ENCODE peak calls at places on chromosomes 2 and 18, in seven cellular contexts. U is kidney epithelial cell, E is ovary, Z is sigmoid colon, V is fibroblast of lung, A is fibroblast of villous mesenchyme, L is AG10803. M is an unnamed sample.

GRCh38 chr18:78822171-78822570 is 157.4 kb upstream of the SALL3 start:
- DNase-seq in U (no peak), E (no peak), Z (no peak), V (no peak), A (no peak), L (no peak), M (no peak)

GRCh38 chr18:51622676-51623075 is 425.2 kb upstream of the MEX3C start:
- DNase-seq in U (no peak), E (no peak), Z (no peak), V (no peak), A (no peak), L (no peak), M (no peak)

GRCh38 chr2:175111200-175111657 is 56.8 kb downstream of the ATF2 start:
- DNase-seq in U (no peak), E (no peak), Z (no peak), V (peak), A (peak), L (peak), M (peak)

GRCh38 chr2:197571622-197572271 is 55.9 kb downstream of the MOB4 start:
- DNase-seq in U (peak), E (no peak), Z (no peak), V (peak), A (peak), L (peak), M (no peak)

GRCh38 chr2:170013802-170014551 is 164.0 kb upstream of the MYO3B start:
- DNase-seq in U (no peak), E (no peak), Z (no peak), V (no peak), A (peak), L (no peak), M (peak)

GRCh38 chr2:7701807-7702206 is 784.6 kb downstream of the RNF144A start:
- DNase-seq in U (no peak), E (no peak), Z (no peak), V (no peak), A (no peak), L (no peak), M (no peak)

GRCh38 chr2:198283149-198283548 is 478.8 kb downstream of the PLCL1 start:
- DNase-seq in U (no peak), E (no peak), Z (no peak), V (peak), A (no peak), L (peak), M (no peak)

GRCh38 chr2:101696272-101697123 is 1.0 kb upstream of the MAP4K4 start:
- DNase-seq in U (no peak), E (peak), Z (no peak), V (peak), A (peak), L (peak), M (no peak)

GRCh38 chr2:127283275-127283674 is 10.7 kb downstream of the ERCC3 start:
- DNase-seq in U (no peak), E (no peak), Z (no peak), V (no peak), A (no peak), L (no peak), M (no peak)

GRCh38 chr2:42513252-42513918 is 19.6 kb upstream of the KCNG3 start:
- DNase-seq in U (no peak), E (no peak), Z (no peak), V (peak), A (peak), L (peak), M (no peak)

GRCh38 chr2:163607630-163608029 is 128.2 kb downstream of the FIGN start:
- DNase-seq in U (no peak), E (no peak), Z (no peak), V (no peak), A (no peak), L (no peak), M (no peak)

GRCh38 chr18:23331091-23331920 is 121.8 kb upstream of the RIOK3 start:
- DNase-seq in U (no peak), E (no peak), Z (no peak), V (no peak), A (no peak), L (no peak), M (no peak)

GRCh38 chr2:75657794-75658193 is 11.2 kb downstream of the MRPL19 start:
- DNase-seq in U (no peak), E (no peak), Z (no peak), V (no peak), A (no peak), L (no peak), M (no peak)

GRCh38 chr2:154697422-154698237 is 865 bp upstream of the KCNJ3 start:
- DNase-seq in U (no peak), E (peak), Z (no peak), V (peak), A (no peak), L (no peak), M (no peak)

GRCh38 chr2:200203381-200203827 is 103.1 kb upstream of the SPATS2L start:
- DNase-seq in U (no peak), E (no peak), Z (no peak), V (no peak), A (no peak), L (no peak), M (no peak)

GRCh38 chr18:2914844-2915243 is 68.0 kb downstream of the EMILIN2 start:
- DNase-seq in U (no peak), E (peak), Z (peak), V (peak), A (peak), L (no peak), M (no peak)

GRCh38 chr2:41736105-41736567 is 311.7 kb upstream of the PKDCC start:
- DNase-seq in U (no peak), E (no peak), Z (no peak), V (no peak), A (no peak), L (peak), M (no peak)

GRCh38 chr2:200077838-200078237 is 122.5 kb downstream of the MAIP1 start:
- DNase-seq in U (no peak), E (no peak), Z (no peak), V (peak), A (peak), L (no peak), M (no peak)

GRCh38 chr2:290090-290722 is 2.3 kb upstream of the ALKAL2 start:
- DNase-seq in U (peak), E (peak), Z (peak), V (peak), A (peak), L (peak), M (peak)

GRCh38 chr2:19351914-19352697 is 6.3 kb downstream of the OSR1 start:
- DNase-seq in U (no peak), E (no peak), Z (no peak), V (peak), A (no peak), L (no peak), M (no peak)

GRCh38 chr2:172864182-172864581 is 128.5 kb downstream of the RAPGEF4 start:
- DNase-seq in U (no peak), E (peak), Z (peak), V (peak), A (peak), L (no peak), M (no peak)

GRCh38 chr2:101766871-101767739 is 69.6 kb downstream of the MAP4K4 start:
- DNase-seq in U (peak), E (peak), Z (no peak), V (peak), A (peak), L (peak), M (no peak)

GRCh38 chr2:100923461-100924020 is 78.5 kb upstream of the RPL31 start:
- DNase-seq in U (no peak), E (no peak), Z (no peak), V (no peak), A (no peak), L (no peak), M (no peak)

GRCh38 chr2:13193900-13194299 is 477.2 kb downstream of the TRIB2 start:
- DNase-seq in U (peak), E (no peak), Z (no peak), V (peak), A (peak), L (peak), M (no peak)

GRCh38 chr2:234494361-234495075 is 2.4 kb downstream of the ARL4C start:
- DNase-seq in U (no peak), E (no peak), Z (peak), V (peak), A (peak), L (peak), M (no peak)

GRCh38 chr2:136253288-136254004 is 135.5 kb upstream of the CXCR4 start:
- DNase-seq in U (no peak), E (no peak), Z (peak), V (no peak), A (no peak), L (no peak), M (no peak)

GRCh38 chr2:222311321-222311977 is 12.7 kb upstream of the PAX3 start:
- DNase-seq in U (no peak), E (no peak), Z (no peak), V (no peak), A (no peak), L (no peak), M (no peak)

GRCh38 chr18:59303656-59304055 is 14.8 kb downstream of the CPLX4 start:
- DNase-seq in U (no peak), E (no peak), Z (no peak), V (no peak), A (no peak), L (no peak), M (no peak)

GRCh38 chr18:75441921-75442320 is 14.4 kb upstream of the SMIM21 start:
- DNase-seq in U (no peak), E (no peak), Z (no peak), V (no peak), A (no peak), L (peak), M (no peak)

GRCh38 chr2:27638023-27638637 is 9.3 kb downstream of the GPN1 start:
- DNase-seq in U (peak), E (no peak), Z (no peak), V (peak), A (no peak), L (peak), M (no peak)

GRCh38 chr2:195038158-195038557 is 618.9 kb upstream of the SLC39A10 start:
- DNase-seq in U (no peak), E (no peak), Z (no peak), V (no peak), A (peak), L (no peak), M (no peak)

GRCh38 chr2:17328161-17328560 is 190.1 kb downstream of the RAD51AP2 start:
- DNase-seq in U (no peak), E (no peak), Z (no peak), V (no peak), A (no peak), L (no peak), M (no peak)

GRCh38 chr2:108446703-108447102 is 2.3 kb upstream of the GCC2 start:
- DNase-seq in U (no peak), E (no peak), Z (no peak), V (no peak), A (no peak), L (no peak), M (no peak)

GRCh38 chr2:61620244-61621159 is 82.3 kb upstream of the XPO1 start:
- DNase-seq in U (peak), E (no peak), Z (no peak), V (peak), A (peak), L (peak), M (peak)

GRCh38 chr2:209321076-209321475 is 102.8 kb upstream of the MAP2 start:
- DNase-seq in U (peak), E (no peak), Z (no peak), V (peak), A (peak), L (no peak), M (no peak)

GRCh38 chr2:81513328-81513727 is 1208.8 kb upstream of the LRRTM1 start:
- DNase-seq in U (no peak), E (no peak), Z (no peak), V (no peak), A (peak), L (no peak), M (no peak)

DNA sequence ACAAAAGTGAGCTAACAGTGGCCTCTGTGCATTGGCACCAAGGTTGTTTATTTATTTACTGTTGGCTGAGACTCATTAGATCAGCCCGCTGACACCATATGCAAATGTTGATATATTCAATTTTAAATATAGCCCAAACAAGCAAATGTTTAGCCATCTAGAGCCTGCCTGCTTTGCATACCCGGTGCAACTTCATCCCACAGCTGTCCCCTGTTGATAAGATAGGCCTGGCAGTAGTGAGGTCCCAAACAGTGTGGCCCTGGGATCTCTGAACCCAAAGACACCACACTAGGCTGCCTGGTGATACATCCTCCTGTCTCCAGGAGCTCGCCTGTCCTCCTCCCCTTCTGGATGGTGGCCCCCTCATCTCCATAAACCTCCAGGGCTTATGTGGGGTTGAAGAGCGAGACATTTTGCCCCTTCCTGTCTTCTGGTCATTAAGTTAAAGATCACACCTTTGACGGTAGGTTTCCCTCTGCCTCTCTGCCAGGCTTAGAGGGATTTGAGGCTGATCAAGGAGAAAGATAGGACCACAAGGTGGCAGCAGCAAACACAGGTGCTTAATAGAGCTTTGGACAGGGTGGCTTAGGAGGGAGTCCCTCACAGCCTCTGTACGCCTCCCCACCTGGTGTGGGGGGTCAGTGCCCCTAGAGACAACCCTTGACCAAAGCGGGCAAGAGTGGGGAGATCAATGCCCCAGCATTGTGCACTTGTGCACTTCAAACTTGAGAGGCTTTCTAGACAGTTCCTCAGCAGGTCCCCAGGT is 23.7 kb upstream of the MYO5B start:
- DNase-seq in U (no peak), E (no peak), Z (no peak), V (no peak), A (peak), L (peak), M (no peak)
- TF ChIP-seq CTCF in U (no peak), E (no peak), Z (peak), V (peak), A (peak), L (peak), M (peak)

DNA sequence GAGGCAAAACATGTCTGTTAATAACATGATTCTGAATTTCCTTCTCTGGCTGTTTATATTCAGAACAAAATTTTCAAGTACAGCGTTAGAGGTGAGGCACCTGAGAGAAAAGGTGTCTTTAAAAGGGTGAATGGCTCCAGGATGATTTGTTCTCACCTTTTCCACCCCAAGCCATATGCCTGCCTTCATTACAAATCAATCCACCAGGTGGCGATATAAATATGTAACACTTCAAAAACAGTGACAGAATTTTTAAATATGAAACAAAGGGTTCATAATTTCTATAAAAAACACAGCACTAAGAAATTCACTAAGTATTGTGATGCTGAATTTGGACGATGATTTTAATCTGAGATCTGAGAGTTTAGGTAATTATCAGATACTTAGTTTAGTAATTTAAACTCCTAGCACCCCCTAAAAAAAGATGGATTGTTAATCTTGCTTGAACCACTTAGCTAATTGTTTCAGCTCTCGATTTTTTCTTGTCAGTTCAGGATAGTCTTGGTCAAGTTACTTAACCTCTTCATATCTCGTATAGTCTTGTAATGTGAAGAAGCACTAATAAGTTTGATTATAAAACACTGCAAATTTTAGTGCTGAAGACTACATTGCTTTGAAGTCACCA is 528.8 kb downstream of the CPS1 start:
- DNase-seq in U (no peak), E (no peak), Z (no peak), V (peak), A (peak), L (peak), M (no peak)
- TF ChIP-seq CTCF in U (peak), E (no peak), Z (peak), V (peak), A (peak), L (peak), M (peak)

GRCh38 chr2:181235683-181236459 is 221.3 kb upstream of the ITGA4 start:
- DNase-seq in U (no peak), E (no peak), Z (no peak), V (no peak), A (no peak), L (no peak), M (no peak)

GRCh38 chr2:181240844-181241243 is 216.3 kb upstream of the ITGA4 start:
- DNase-seq in U (no peak), E (no peak), Z (no peak), V (no peak), A (no peak), L (no peak), M (no peak)

GRCh38 chr2:181243319-181243718 is 213.9 kb upstream of the ITGA4 start:
- DNase-seq in U (no peak), E (no peak), Z (no peak), V (no peak), A (no peak), L (no peak), M (no peak)

GRCh38 chr2:181241366-181241765 is 215.8 kb upstream of the ITGA4 start:
- DNase-seq in U (no peak), E (no peak), Z (no peak), V (no peak), A (no peak), L (no peak), M (no peak)

DNA sequence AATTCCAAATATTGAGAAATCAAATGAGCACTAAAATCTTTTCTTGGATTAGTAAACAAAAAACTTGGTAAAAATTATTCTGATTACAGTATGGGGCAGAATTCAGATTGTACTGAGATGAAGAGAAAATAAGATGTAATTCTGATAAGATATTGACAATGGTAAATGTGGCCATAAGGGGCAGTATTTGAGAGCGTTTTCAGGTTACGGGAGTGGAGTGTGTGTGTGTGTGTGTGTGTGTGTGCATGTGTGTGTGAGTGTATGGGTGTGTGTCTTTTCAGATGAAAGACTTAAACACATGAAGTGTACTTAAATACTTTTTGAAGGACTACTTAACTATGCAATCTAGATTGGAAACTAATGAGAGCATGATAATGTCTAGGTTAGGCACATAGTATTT is 217.8 kb upstream of the ITGA4 start:
- DNase-seq in U (no peak), E (no peak), Z (no peak), V (peak), A (no peak), L (no peak), M (no peak)
- TF ChIP-seq CTCF in U (no peak), E (no peak), Z (no peak), V (peak), A (no peak), L (peak), M (peak)

GRCh38 chr18:24727685-24728084 is 267.2 kb downstream of the HRH4 start:
- DNase-seq in U (no peak), E (no peak), Z (no peak), V (no peak), A (no peak), L (no peak), M (no peak)
- TF ChIP-seq CTCF in U (no peak), E (no peak), Z (no peak), V (no peak), A (no peak), L (no peak), M (no peak)

GRCh38 chr2:205698556-205699282 is 16.4 kb downstream of the NRP2 start:
- DNase-seq in U (no peak), E (no peak), Z (no peak), V (no peak), A (no peak), L (peak), M (no peak)

GRCh38 chr2:205699554-205700289 is 17.4 kb downstream of the NRP2 start:
- DNase-seq in U (no peak), E (no peak), Z (no peak), V (no peak), A (peak), L (no peak), M (no peak)

GRCh38 chr2:205694256-205694655 is 12.0 kb downstream of the NRP2 start:
- DNase-seq in U (no peak), E (no peak), Z (no peak), V (no peak), A (no peak), L (no peak), M (no peak)

GRCh38 chr2:205695460-205695979 is 13.2 kb downstream of the NRP2 start:
- DNase-seq in U (no peak), E (no peak), Z (peak), V (peak), A (peak), L (peak), M (no peak)

GRCh38 chr2:205696541-205697441 is 14.5 kb downstream of the NRP2 start:
- DNase-seq in U (no peak), E (no peak), Z (peak), V (no peak), A (peak), L (peak), M (no peak)
- TF ChIP-seq CTCF in U (peak), E (peak), Z (peak), V (no peak), A (peak), L (peak), M (peak)

M was measured in retinal pigment epithelial cell.